ENCODE peak calls at places on chromosomes 11 and 22, in seven cellular contexts. M, W, E, P, T, Z and C are unnamed samples.

GRCh38 chr11:46107408-46107718 is 13.9 kb downstream of the PHF21A start:
- DNase-seq in M (no peak), W (no peak), E (no peak), P (no peak), T (no peak), Z (no peak), C (no peak)

GRCh38 chr11:117851091-117851490 is 25.4 kb downstream of the FXYD6 start:
- DNase-seq in M (no peak), W (peak), E (no peak), P (no peak), T (no peak), Z (no peak), C (no peak)

GRCh38 chr22:44639891-44640617 is 62.0 kb upstream of the PRR5 start:
- DNase-seq in M (no peak), W (no peak), E (no peak), P (peak), T (no peak), Z (no peak), C (no peak)

GRCh38 chr11:78000193-78000592 is 5.7 kb upstream of the INTS4 start:
- DNase-seq in M (no peak), W (peak), E (peak), P (no peak), T (peak), Z (peak), C (no peak)

GRCh38 chr22:19948057-19948760 is 6.6 kb upstream of the TXNRD2 start:
- DNase-seq in M (no peak), W (no peak), E (no peak), P (no peak), T (no peak), Z (no peak), C (no peak)

GRCh38 chr11:131169057-131169456 is 201.4 kb upstream of the NTM start:
- DNase-seq in M (no peak), W (no peak), E (no peak), P (no peak), T (no peak), Z (no peak), C (no peak)

GRCh38 chr11:93741882-93742226 is 382 bp downstream of the C11orf54 start:
- DNase-seq in M (no peak), W (peak), E (peak), P (no peak), T (peak), Z (peak), C (no peak)

GRCh38 chr11:73030130-73030529 is 112.0 kb downstream of the FCHSD2 start:
- DNase-seq in M (no peak), W (no peak), E (no peak), P (no peak), T (no peak), Z (no peak), C (no peak)

GRCh38 chr22:47281126-47282106 is 519.0 kb downstream of the TBC1D22A start:
- DNase-seq in M (no peak), W (peak), E (peak), P (no peak), T (no peak), Z (no peak), C (no peak)

GRCh38 chr11:6578134-6578533 is 25.3 kb downstream of the RRP8 start:
- DNase-seq in M (no peak), W (no peak), E (no peak), P (no peak), T (no peak), Z (no peak), C (peak)
- TF ChIP-seq CTCF in M (no peak), W (no peak), E (no peak), P (no peak), T (no peak), Z (no peak), C (no peak)

GRCh38 chr22:32475428-32476010 is 908 bp downstream of the FBXO7 start:
- DNase-seq in M (no peak), W (peak), E (peak), P (no peak), T (peak), Z (peak), C (no peak)

GRCh38 chr22:32476804-32477203 is 2.2 kb downstream of the FBXO7 start:
- DNase-seq in M (no peak), W (no peak), E (no peak), P (no peak), T (no peak), Z (no peak), C (no peak)

GRCh38 chr22:32474635-32475427 is at the start of gene FBXO7:
- DNase-seq in M (peak), W (peak), E (peak), P (peak), T (peak), Z (peak), C (peak)

GRCh38 chr22:32476286-32476685 is 1.7 kb downstream of the FBXO7 start:
- DNase-seq in M (no peak), W (no peak), E (no peak), P (no peak), T (no peak), Z (no peak), C (no peak)

GRCh38 chr22:32473388-32473952 is 1.1 kb upstream of the FBXO7 start:
- DNase-seq in M (no peak), W (peak), E (peak), P (no peak), T (peak), Z (peak), C (no peak)
- TF ChIP-seq CTCF in M (peak), W (peak), E (peak), P (peak), T (peak), Z (peak), C (peak)

GRCh38 chr11:124277809-124278208 is 21.6 kb downstream of the OR8G5 start:
- DNase-seq in M (no peak), W (no peak), E (no peak), P (no peak), T (no peak), Z (no peak), C (no peak)
- TF ChIP-seq CTCF in M (no peak), W (no peak), E (no peak), P (no peak), T (no peak), Z (no peak), C (no peak)

DNA sequence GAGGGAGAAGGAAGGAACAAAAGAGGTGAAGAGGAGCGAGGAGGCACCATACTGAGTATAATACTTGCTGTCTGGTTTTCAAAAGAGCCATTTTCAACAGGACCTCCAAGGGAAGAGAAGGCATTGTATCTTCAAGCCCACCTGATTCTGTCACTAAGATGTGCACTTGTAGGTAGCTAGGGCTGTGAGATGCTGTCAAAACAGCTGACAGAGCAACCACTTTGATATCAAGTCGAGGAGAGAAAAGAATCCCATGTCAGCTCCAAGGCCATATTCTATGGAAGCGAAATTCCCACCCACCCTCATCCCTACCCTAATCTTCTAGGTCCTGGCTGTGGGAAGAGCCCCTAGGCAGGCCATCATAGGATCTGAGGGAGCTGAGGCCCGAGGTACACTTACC is 70.9 kb upstream of the PRDM11 start:
- DNase-seq in M (no peak), W (no peak), E (no peak), P (no peak), T (no peak), Z (no peak), C (no peak)
- TF ChIP-seq CTCF in M (no peak), W (no peak), E (no peak), P (no peak), T (no peak), Z (no peak), C (no peak)

GRCh38 chr11:101390539-101390938 is 193.3 kb downstream of the TRPC6 start:
- DNase-seq in M (no peak), W (peak), E (no peak), P (no peak), T (no peak), Z (peak), C (no peak)
- TF ChIP-seq CTCF in M (peak), W (peak), E (peak), P (no peak), T (no peak), Z (peak), C (peak)

GRCh38 chr22:42360348-42360747 is 71.9 kb downstream of the NFAM1 start:
- DNase-seq in M (peak), W (no peak), E (no peak), P (no peak), T (no peak), Z (no peak), C (no peak)

GRCh38 chr22:42356547-42356946 is 75.7 kb downstream of the NFAM1 start:
- DNase-seq in M (no peak), W (no peak), E (no peak), P (no peak), T (no peak), Z (no peak), C (no peak)

GRCh38 chr22:42358643-42359558 is 73.3 kb downstream of the NFAM1 start:
- DNase-seq in M (peak), W (no peak), E (no peak), P (no peak), T (no peak), Z (no peak), C (no peak)

GRCh38 chr22:42357221-42357620 is 75.0 kb downstream of the NFAM1 start:
- DNase-seq in M (no peak), W (no peak), E (no peak), P (no peak), T (no peak), Z (no peak), C (no peak)

DNA sequence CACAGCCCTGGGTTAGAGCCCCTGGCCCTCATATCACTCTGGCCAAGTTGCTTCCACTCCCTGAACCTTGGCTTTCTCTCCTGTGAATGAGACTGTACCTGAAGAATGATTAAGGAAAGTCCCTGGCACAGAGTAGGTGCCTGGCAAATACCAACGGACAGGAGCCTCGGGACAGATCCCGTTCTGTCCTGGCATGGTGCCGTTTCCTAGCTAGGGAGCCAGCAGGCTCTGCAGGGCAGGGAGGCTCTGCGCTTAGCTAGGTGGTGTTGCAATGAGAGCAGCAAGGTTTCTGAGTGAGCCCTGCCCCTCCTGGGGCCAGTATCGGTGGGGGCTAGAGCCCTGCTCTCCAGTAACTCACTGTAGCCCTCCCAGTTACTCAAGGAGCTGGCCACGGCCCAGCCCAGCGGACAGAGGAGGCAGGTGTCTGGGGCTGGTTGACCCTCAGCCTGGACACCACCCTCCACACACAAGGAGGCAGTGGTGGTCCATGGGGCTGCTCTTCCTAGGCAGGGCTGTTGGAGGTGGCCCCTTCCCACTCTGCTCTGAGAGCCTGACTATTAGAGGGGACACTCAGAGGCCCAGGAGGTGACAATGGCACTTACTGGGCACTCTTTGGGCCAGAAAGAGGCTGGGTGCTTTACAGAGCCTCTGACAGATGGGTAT is 74.4 kb downstream of the NFAM1 start:
- DNase-seq in M (no peak), W (no peak), E (no peak), P (no peak), T (peak), Z (no peak), C (no peak)
- TF ChIP-seq CTCF in M (no peak), W (no peak), E (no peak), P (no peak), T (no peak), Z (no peak), C (no peak)

GRCh38 chr11:12625438-12626071 is 48.7 kb upstream of the TEAD1 start:
- DNase-seq in M (no peak), W (peak), E (peak), P (no peak), T (no peak), Z (peak), C (no peak)
- TF ChIP-seq CTCF in M (no peak), W (no peak), E (no peak), P (no peak), T (no peak), Z (no peak), C (no peak)